ENCODE peak calls at places on chromosomes 6 and 20, in nine cellular contexts. C is HCT116; F is cardiac muscle cell; O is mammary epithelial cell; H is CD8-positive, alpha-beta T cell; M is pancreas; L is BE2C; D is heart left ventricle; S is uterus. Q is an unnamed sample.

GRCh38 chr20:2654831-2655230 is 2.4 kb downstream of the NOP56 start:
- DNase-seq in C (no peak), F (no peak), O (no peak), H (no peak), M (no peak), L (no peak), D (no peak), S (no peak), Q (no peak)

GRCh38 chr6:137734005-137734874 is 132.8 kb upstream of the TNFAIP3 start:
- DNase-seq in C (no peak), F (no peak), O (no peak), H (no peak), M (no peak), L (no peak), D (no peak), S (no peak), Q (no peak)

GRCh38 chr6:35722121-35722761 is 14.6 kb upstream of the ARMC12 start:
- DNase-seq in C (no peak), F (peak; percentile 54), O (no peak), H (no peak), M (no peak), L (no peak), D (no peak), S (peak; percentile 67), Q (peak; percentile 71)

GRCh38 chr20:3706774-3707507 is 5.5 kb downstream of the SIGLEC1 start:
- DNase-seq in C (no peak), F (no peak), O (no peak), H (no peak), M (no peak), L (no peak), D (no peak), S (no peak), Q (no peak)

GRCh38 chr6:158742988-158743651 is 76.0 kb downstream of the EZR start:
- DNase-seq in C (no peak), F (no peak), O (peak; percentile 77), H (no peak), M (no peak), L (no peak), D (no peak), S (no peak), Q (no peak)

GRCh38 chr20:49794336-49795124 is 18.1 kb upstream of the SLC9A8 start:
- DNase-seq in C (no peak), F (peak; percentile 21), O (no peak), H (no peak), M (no peak), L (no peak), D (no peak), S (no peak), Q (no peak)

GRCh38 chr6:7732219-7732618 is 6.3 kb downstream of the BMP6 start:
- DNase-seq in C (no peak), F (peak; percentile 51), O (no peak), H (no peak), M (no peak), L (no peak), D (no peak), S (no peak), Q (no peak)

GRCh38 chr20:19903168-19903676 is 113.9 kb upstream of the NAA20 start:
- DNase-seq in C (no peak), F (peak; percentile 65), O (no peak), H (no peak), M (peak; percentile 38), L (peak; percentile 22), D (peak; percentile 43), S (no peak), Q (no peak)

GRCh38 chr6:21115111-21115510 is 478.4 kb upstream of the SOX4 start:
- DNase-seq in C (no peak), F (peak; percentile 83), O (no peak), H (no peak), M (no peak), L (peak; percentile 30), D (no peak), S (no peak), Q (no peak)

GRCh38 chr6:133741375-133741861 is 147.5 kb upstream of the TCF21 start:
- DNase-seq in C (peak; percentile 28), F (peak; percentile 52), O (no peak), H (no peak), M (no peak), L (no peak), D (no peak), S (no peak), Q (no peak)

GRCh38 chr6:9523462-9523861 is 891.4 kb downstream of the TFAP2A start:
- DNase-seq in C (no peak), F (peak; percentile 86), O (peak; percentile 81), H (no peak), M (no peak), L (no peak), D (no peak), S (no peak), Q (no peak)

GRCh38 chr6:160791981-160792418 is 90.0 kb downstream of the PLG start:
- DNase-seq in C (peak; percentile 75), F (no peak), O (peak; percentile 64), H (no peak), M (no peak), L (no peak), D (no peak), S (no peak), Q (no peak)

GRCh38 chr6:24720131-24720603 is 1.2 kb upstream of the C6orf62 start:
- DNase-seq in C (no peak), F (peak; percentile 64), O (peak; percentile 75), H (peak; percentile 70), M (peak; percentile 57), L (peak; percentile 63), D (peak; percentile 72), S (peak; percentile 61), Q (peak; percentile 64)
- H3K4me1 ChIP-seq in C (peaks cover 16% of the 10 kb centered on the region), F (peaks cover 10% of the 10 kb centered on the region), O (peaks cover 9% of the 10 kb centered on the region), H (peaks cover 43% of the 10 kb centered on the region), M (peaks cover 10% of the 10 kb centered on the region), L (no peaks in the 10 kb centered on the region), D (peaks cover 33% of the 10 kb centered on the region), S (peaks cover 11% of the 10 kb centered on the region), Q (peaks cover 64% of the 10 kb centered on the region)

GRCh38 chr6:2895072-2895471 is 8.0 kb downstream of the SERPINB9 start:
- DNase-seq in C (no peak), F (no peak), O (no peak), H (no peak), M (no peak), L (no peak), D (no peak), S (no peak), Q (no peak)
- H3K4me1 ChIP-seq in C (no peaks in the 10 kb centered on the region), F (no peaks in the 10 kb centered on the region), O (no peaks in the 10 kb centered on the region), H (peaks cover 51% of the 10 kb centered on the region), M (no peaks in the 10 kb centered on the region), L (no peaks in the 10 kb centered on the region), D (no peaks in the 10 kb centered on the region), S (no peaks in the 10 kb centered on the region), Q (peaks cover 11% of the 10 kb centered on the region)

GRCh38 chr6:124885171-124885570 is 77.1 kb upstream of the RNF217 start:
- DNase-seq in C (no peak), F (no peak), O (no peak), H (no peak), M (no peak), L (no peak), D (no peak), S (no peak), Q (no peak)
- H3K4me1 ChIP-seq in C (no peaks in the 10 kb centered on the region), F (peaks cover 16% of the 10 kb centered on the region), O (peaks cover 18% of the 10 kb centered on the region), H (no peaks in the 10 kb centered on the region), M (peaks cover 8% of the 10 kb centered on the region), L (no peaks in the 10 kb centered on the region), D (peaks cover 13% of the 10 kb centered on the region), S (no peaks in the 10 kb centered on the region), Q (peaks cover 14% of the 10 kb centered on the region)

GRCh38 chr20:47790032-47790965 is 5.0 kb upstream of the SULF2 start:
- DNase-seq in C (no peak), F (peak; percentile 96), O (peak; percentile 92), H (no peak), M (no peak), L (peak; percentile 85), D (no peak), S (peak; percentile 38), Q (no peak)
- H3K4me1 ChIP-seq in C (peaks cover 11% of the 10 kb centered on the region), F (no peaks in the 10 kb centered on the region), O (peaks cover 56% of the 10 kb centered on the region), H (peaks cover 7% of the 10 kb centered on the region), M (no peaks in the 10 kb centered on the region), L (peaks cover 36% of the 10 kb centered on the region), D (peaks cover 4% of the 10 kb centered on the region), S (no peaks in the 10 kb centered on the region), Q (peaks cover 28% of the 10 kb centered on the region)

GRCh38 chr6:13486679-13487121 is 700 bp downstream of the GFOD1 start:
- DNase-seq in C (no peak), F (peak; percentile 71), O (peak; percentile 64), H (peak; percentile 40), M (peak; percentile 45), L (peak; percentile 64), D (peak; percentile 60), S (peak; percentile 48), Q (peak; percentile 62)
- H3K4me1 ChIP-seq in C (peaks cover 7% of the 10 kb centered on the region), F (peaks cover 12% of the 10 kb centered on the region), O (peaks cover 22% of the 10 kb centered on the region), H (peaks cover 11% of the 10 kb centered on the region), M (no peaks in the 10 kb centered on the region), L (no peaks in the 10 kb centered on the region), D (peaks cover 39% of the 10 kb centered on the region), S (peaks cover 6% of the 10 kb centered on the region), Q (peaks cover 66% of the 10 kb centered on the region)

GRCh38 chr6:148272084-148272483 is 70.6 kb upstream of the SASH1 start:
- DNase-seq in C (no peak), F (peak; percentile 90), O (peak; percentile 19), H (no peak), M (no peak), L (no peak), D (peak; percentile 11), S (no peak), Q (no peak)
- H3K4me1 ChIP-seq in C (no peaks in the 10 kb centered on the region), F (no peaks in the 10 kb centered on the region), O (peaks cover 10% of the 10 kb centered on the region), H (no peaks in the 10 kb centered on the region), M (no peaks in the 10 kb centered on the region), L (no peaks in the 10 kb centered on the region), D (no peaks in the 10 kb centered on the region), S (no peaks in the 10 kb centered on the region), Q (no peaks in the 10 kb centered on the region)

GRCh38 chr6:89355511-89356185 is 3.1 kb upstream of the UBE2J1 start:
- DNase-seq in C (no peak), F (no peak), O (no peak), H (no peak), M (no peak), L (no peak), D (no peak), S (no peak), Q (no peak)
- H3K4me1 ChIP-seq in C (peaks cover 13% of the 10 kb centered on the region), F (peaks cover 8% of the 10 kb centered on the region), O (peaks cover 13% of the 10 kb centered on the region), H (peaks cover 34% of the 10 kb centered on the region), M (no peaks in the 10 kb centered on the region), L (no peaks in the 10 kb centered on the region), D (peaks cover 4% of the 10 kb centered on the region), S (peaks cover 5% of the 10 kb centered on the region), Q (peaks cover 19% of the 10 kb centered on the region)

DNA sequence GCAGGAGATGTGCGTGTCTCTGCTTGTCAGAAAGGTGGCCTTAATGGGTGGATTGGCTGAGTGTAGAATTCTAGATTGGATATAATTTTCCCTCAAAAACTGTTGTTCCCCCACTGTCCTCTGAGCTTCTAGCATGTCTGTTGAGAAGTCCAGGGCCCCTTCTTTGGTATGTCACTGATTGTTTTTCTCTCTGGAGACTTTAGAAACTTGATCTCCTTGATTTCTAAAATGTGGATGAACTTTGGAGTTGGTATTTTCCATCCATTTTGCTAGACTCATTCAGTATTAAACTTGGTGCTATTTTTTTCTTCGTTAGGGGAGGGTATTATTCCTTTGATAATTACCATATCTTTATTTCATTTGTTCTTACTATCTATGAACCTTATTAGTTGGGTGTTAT is 68.3 kb downstream of the ARID1B start:
- DNase-seq in C (no peak), F (no peak), O (no peak), H (no peak), M (no peak), L (no peak), D (no peak), S (no peak), Q (no peak)
- H3K4me1 ChIP-seq in C (peaks cover 9% of the 10 kb centered on the region), F (peaks cover 45% of the 10 kb centered on the region), O (no peaks in the 10 kb centered on the region), H (peaks cover 37% of the 10 kb centered on the region), M (peaks cover 9% of the 10 kb centered on the region), L (peaks cover 41% of the 10 kb centered on the region), D (peaks cover 97% of the 10 kb centered on the region), S (peaks cover 7% of the 10 kb centered on the region), Q (peaks cover 100% of the 10 kb centered on the region)

GRCh38 chr6:19413323-19413722 is 423.8 kb upstream of the ID4 start:
- DNase-seq in C (peak; percentile 40), F (peak; percentile 58), O (peak; percentile 66), H (no peak), M (no peak), L (no peak), D (no peak), S (no peak), Q (no peak)
- H3K4me1 ChIP-seq in C (peaks cover 53% of the 10 kb centered on the region), F (no peaks in the 10 kb centered on the region), O (peaks cover 67% of the 10 kb centered on the region), H (no peaks in the 10 kb centered on the region), M (peaks cover 4% of the 10 kb centered on the region), L (no peaks in the 10 kb centered on the region), D (no peaks in the 10 kb centered on the region), S (no peaks in the 10 kb centered on the region), Q (no peaks in the 10 kb centered on the region)